ENCODE peak calls at places on chromosomes 13 and 19, in seven cellular contexts. One of them, this sample, is unnamed.
A peak's percentile ranks its signal among the peaks of the same experiment; 100 is the strongest.

GRCh38 chr13:99062593-99062992 is 84.7 kb upstream of the DOCK9 start:
- DNase-seq in iris pigment epithelial cell: peak; percentile 43
- DNase-seq in heart left ventricle: peak; percentile 52
- DNase-seq in NCI-H1694 treated with DMSO at 0.1 percent for 48 hours: peak; percentile 81
- DNase-seq in stimulated activated CD4-positive, alpha-beta T cell treated with anti-CD3 and anti-CD28 coated beads, Interleukin-2, amount 100 ng/mL, for 24 hours: no peak
- DNase-seq in progenitor cell of endocrine pancreas: no peak
- DNase-seq in NAMALWA: no peak
- DNase-seq in this sample: peak; percentile 62

GRCh38 chr13:96817336-96817941 is 176.8 kb downstream of the OXGR1 start:
- DNase-seq in iris pigment epithelial cell: peak; percentile 33
- DNase-seq in heart left ventricle: no peak
- DNase-seq in NCI-H1694 treated with DMSO at 0.1 percent for 48 hours: peak; percentile 27
- DNase-seq in stimulated activated CD4-positive, alpha-beta T cell treated with anti-CD3 and anti-CD28 coated beads, Interleukin-2, amount 100 ng/mL, for 24 hours: no peak
- DNase-seq in progenitor cell of endocrine pancreas: no peak
- DNase-seq in NAMALWA: peak; percentile 53
- DNase-seq in this sample: peak; percentile 50

GRCh38 chr13:107912745-107913144 is 302.6 kb downstream of the LIG4 start:
- DNase-seq in iris pigment epithelial cell: no peak
- DNase-seq in heart left ventricle: no peak
- DNase-seq in NCI-H1694 treated with DMSO at 0.1 percent for 48 hours: no peak
- DNase-seq in stimulated activated CD4-positive, alpha-beta T cell treated with anti-CD3 and anti-CD28 coated beads, Interleukin-2, amount 100 ng/mL, for 24 hours: no peak
- DNase-seq in progenitor cell of endocrine pancreas: no peak
- DNase-seq in NAMALWA: no peak
- DNase-seq in this sample: no peak

GRCh38 chr13:49627831-49628652 is at the start of gene ARL11:
- DNase-seq in iris pigment epithelial cell: no peak
- DNase-seq in heart left ventricle: peak; percentile 62
- DNase-seq in NCI-H1694 treated with DMSO at 0.1 percent for 48 hours: no peak
- DNase-seq in stimulated activated CD4-positive, alpha-beta T cell treated with anti-CD3 and anti-CD28 coated beads, Interleukin-2, amount 100 ng/mL, for 24 hours: peak; percentile 71
- DNase-seq in progenitor cell of endocrine pancreas: no peak
- DNase-seq in NAMALWA: peak; percentile 92
- DNase-seq in this sample: no peak

GRCh38 chr19:35773020-35773809 is 2.1 kb upstream of the ARHGAP33 start:
- DNase-seq in iris pigment epithelial cell: no peak
- DNase-seq in heart left ventricle: no peak
- DNase-seq in NCI-H1694 treated with DMSO at 0.1 percent for 48 hours: no peak
- DNase-seq in stimulated activated CD4-positive, alpha-beta T cell treated with anti-CD3 and anti-CD28 coated beads, Interleukin-2, amount 100 ng/mL, for 24 hours: no peak
- DNase-seq in progenitor cell of endocrine pancreas: no peak
- DNase-seq in NAMALWA: no peak
- DNase-seq in this sample: no peak

GRCh38 chr13:96218475-96218874 is 128.6 kb downstream of the HS6ST3 start:
- DNase-seq in iris pigment epithelial cell: no peak
- DNase-seq in heart left ventricle: peak; percentile 28
- DNase-seq in NCI-H1694 treated with DMSO at 0.1 percent for 48 hours: no peak
- DNase-seq in stimulated activated CD4-positive, alpha-beta T cell treated with anti-CD3 and anti-CD28 coated beads, Interleukin-2, amount 100 ng/mL, for 24 hours: no peak
- DNase-seq in progenitor cell of endocrine pancreas: no peak
- DNase-seq in NAMALWA: no peak
- DNase-seq in this sample: no peak

GRCh38 chr19:51610576-51610975 is 19.6 kb downstream of the SIGLEC5 start:
- DNase-seq in iris pigment epithelial cell: no peak
- DNase-seq in heart left ventricle: no peak
- DNase-seq in NCI-H1694 treated with DMSO at 0.1 percent for 48 hours: no peak
- DNase-seq in stimulated activated CD4-positive, alpha-beta T cell treated with anti-CD3 and anti-CD28 coated beads, Interleukin-2, amount 100 ng/mL, for 24 hours: no peak
- DNase-seq in progenitor cell of endocrine pancreas: no peak
- DNase-seq in NAMALWA: no peak
- DNase-seq in this sample: no peak

GRCh38 chr13:64684685-64685431 is 2545.3 kb downstream of the PCDH9 start:
- DNase-seq in iris pigment epithelial cell: peak; percentile 55
- DNase-seq in heart left ventricle: no peak
- DNase-seq in NCI-H1694 treated with DMSO at 0.1 percent for 48 hours: no peak
- DNase-seq in stimulated activated CD4-positive, alpha-beta T cell treated with anti-CD3 and anti-CD28 coated beads, Interleukin-2, amount 100 ng/mL, for 24 hours: no peak
- DNase-seq in progenitor cell of endocrine pancreas: no peak
- DNase-seq in NAMALWA: no peak
- DNase-seq in this sample: no peak

GRCh38 chr13:38902551-38902950 is 88.1 kb downstream of the STOML3 start:
- DNase-seq in iris pigment epithelial cell: no peak
- DNase-seq in heart left ventricle: no peak
- DNase-seq in NCI-H1694 treated with DMSO at 0.1 percent for 48 hours: no peak
- DNase-seq in stimulated activated CD4-positive, alpha-beta T cell treated with anti-CD3 and anti-CD28 coated beads, Interleukin-2, amount 100 ng/mL, for 24 hours: no peak
- DNase-seq in progenitor cell of endocrine pancreas: no peak
- DNase-seq in NAMALWA: no peak
- DNase-seq in this sample: no peak

GRCh38 chr19:32405431-32406160 is at the start of gene DPY19L3:
- DNase-seq in iris pigment epithelial cell: peak; percentile 91
- DNase-seq in heart left ventricle: peak; percentile 96
- DNase-seq in NCI-H1694 treated with DMSO at 0.1 percent for 48 hours: peak; percentile 80
- DNase-seq in stimulated activated CD4-positive, alpha-beta T cell treated with anti-CD3 and anti-CD28 coated beads, Interleukin-2, amount 100 ng/mL, for 24 hours: peak; percentile 95
- DNase-seq in progenitor cell of endocrine pancreas: peak; percentile 94
- DNase-seq in NAMALWA: peak; percentile 94
- DNase-seq in this sample: peak; percentile 83

GRCh38 chr13:67390462-67391093 is 160.4 kb upstream of the PCDH9 start:
- DNase-seq in iris pigment epithelial cell: peak; percentile 88
- DNase-seq in heart left ventricle: no peak
- DNase-seq in NCI-H1694 treated with DMSO at 0.1 percent for 48 hours: no peak
- DNase-seq in stimulated activated CD4-positive, alpha-beta T cell treated with anti-CD3 and anti-CD28 coated beads, Interleukin-2, amount 100 ng/mL, for 24 hours: no peak
- DNase-seq in progenitor cell of endocrine pancreas: no peak
- DNase-seq in NAMALWA: no peak
- DNase-seq in this sample: no peak